ENCODE peak calls at places on chromosomes 3 and 15, in seven cellular contexts. H is H1; E is lower lobe of right lung; W is MM.1S; V is cardiac muscle cell; U is CD4-positive, alpha-beta T cell; J is ovary. F is an unnamed sample.
A peak's percentile ranks its signal among the peaks of the same experiment; 100 is the strongest.

GRCh38 chr3:9178697-9179096 is 70.7 kb downstream of the SRGAP3 start:
- DNase-seq in H (no peak), E (no peak), W (no peak), V (no peak), U (no peak), J (no peak), F (no peak)

GRCh38 chr15:51793521-51793920 is 35.9 kb upstream of the TMOD3 start:
- DNase-seq in H (no peak), E (peak; percentile 48), W (no peak), V (no peak), U (no peak), J (peak; percentile 58), F (no peak)

GRCh38 chr3:72164635-72164978 is 379.7 kb upstream of the PROK2 start:
- DNase-seq in H (no peak), E (no peak), W (no peak), V (no peak), U (no peak), J (no peak), F (no peak)

GRCh38 chr3:25478964-25479726 is 51.1 kb downstream of the RARB start:
- DNase-seq in H (no peak), E (no peak), W (no peak), V (no peak), U (no peak), J (no peak), F (no peak)

GRCh38 chr15:62208367-62208766 is 43.3 kb upstream of the C2CD4B start:
- DNase-seq in H (no peak), E (no peak), W (no peak), V (no peak), U (no peak), J (no peak), F (no peak)

GRCh38 chr15:77642019-77642418 is 9.3 kb upstream of the LINGO1 start:
- DNase-seq in H (no peak), E (no peak), W (no peak), V (no peak), U (no peak), J (no peak), F (no peak)

GRCh38 chr3:127221062-127222035 is 28.4 kb downstream of the PRR23E start:
- DNase-seq in H (no peak), E (no peak), W (no peak), V (peak; percentile 20), U (no peak), J (no peak), F (no peak)

GRCh38 chr3:101720851-101721649 is 3.4 kb upstream of the CEP97 start:
- DNase-seq in H (no peak), E (no peak), W (peak; percentile 25), V (no peak), U (no peak), J (no peak), F (peak; percentile 14)

GRCh38 chr3:27568393-27568792 is 84.2 kb upstream of the SLC4A7 start:
- DNase-seq in H (no peak), E (peak; percentile 58), W (no peak), V (no peak), U (no peak), J (peak; percentile 46), F (peak; percentile 45)

GRCh38 chr15:67843571-67844387 is 3.9 kb upstream of the RNU6-1 start:
- DNase-seq in H (no peak), E (no peak), W (no peak), V (peak; percentile 50), U (no peak), J (peak; percentile 85), F (no peak)

GRCh38 chr15:58260186-58260910 is 122.2 kb downstream of the AQP9 start:
- DNase-seq in H (no peak), E (no peak), W (no peak), V (no peak), U (no peak), J (no peak), F (no peak)

GRCh38 chr15:57306944-57307411 is 69.3 kb upstream of the CGNL1 start:
- DNase-seq in H (no peak), E (no peak), W (no peak), V (no peak), U (no peak), J (peak; percentile 59), F (no peak)

GRCh38 chr3:165805834-165806561 is 31.2 kb downstream of the BCHE start:
- DNase-seq in H (no peak), E (no peak), W (peak; percentile 78), V (no peak), U (no peak), J (no peak), F (no peak)

GRCh38 chr15:96053039-96054021 is 277.2 kb upstream of the NR2F2 start:
- DNase-seq in H (no peak), E (peak; percentile 70), W (peak; percentile 39), V (peak; percentile 93), U (no peak), J (peak; percentile 56), F (no peak)

GRCh38 chr3:138440137-138440536 is 5.7 kb downstream of the ESYT3 start:
- DNase-seq in H (no peak), E (peak; percentile 90), W (no peak), V (peak; percentile 85), U (no peak), J (no peak), F (no peak)

GRCh38 chr15:90955911-90956310 is 1.2 kb downstream of the RCCD1 start:
- DNase-seq in H (no peak), E (no peak), W (peak; percentile 62), V (no peak), U (no peak), J (peak; percentile 59), F (no peak)

GRCh38 chr3:35776346-35776745 is 137.0 kb downstream of the ARPP21 start:
- DNase-seq in H (no peak), E (no peak), W (no peak), V (no peak), U (no peak), J (no peak), F (no peak)

GRCh38 chr3:64803469-64803868 is 115.7 kb upstream of the ADAMTS9 start:
- DNase-seq in H (no peak), E (no peak), W (no peak), V (no peak), U (no peak), J (no peak), F (no peak)

GRCh38 chr3:158103131-158103955 is 2.9 kb downstream of the SHOX2 start:
- DNase-seq in H (no peak), E (peak; percentile 37), W (no peak), V (no peak), U (no peak), J (no peak), F (no peak)

GRCh38 chr15:69410290-69410874 is 3.8 kb upstream of the KIF23 start:
- DNase-seq in H (no peak), E (no peak), W (no peak), V (peak; percentile 44), U (no peak), J (no peak), F (peak; percentile 51)

GRCh38 chr3:133921592-133921991 is 25.9 kb upstream of the RAB6B start:
- DNase-seq in H (no peak), E (no peak), W (no peak), V (no peak), U (no peak), J (no peak), F (no peak)

GRCh38 chr15:55003900-55004879 is 192.6 kb downstream of the RSL24D1 start:
- DNase-seq in H (no peak), E (no peak), W (no peak), V (peak; percentile 12), U (no peak), J (no peak), F (no peak)

GRCh38 chr3:140242818-140243276 is 307.9 kb downstream of the CLSTN2 start:
- DNase-seq in H (no peak), E (no peak), W (no peak), V (peak; percentile 62), U (no peak), J (no peak), F (peak; percentile 18)

GRCh38 chr15:63351170-63351569 is 30.5 kb downstream of the CA12 start:
- DNase-seq in H (no peak), E (no peak), W (no peak), V (no peak), U (no peak), J (no peak), F (no peak)
- H3K27ac ChIP-seq in H (no peak overlapping the region), E (no peak overlapping the region), W (no peak overlapping the region), V (no peak overlapping the region), U (no peak overlapping the region), J (no peak overlapping the region), F (no peak overlapping the region)

DNA sequence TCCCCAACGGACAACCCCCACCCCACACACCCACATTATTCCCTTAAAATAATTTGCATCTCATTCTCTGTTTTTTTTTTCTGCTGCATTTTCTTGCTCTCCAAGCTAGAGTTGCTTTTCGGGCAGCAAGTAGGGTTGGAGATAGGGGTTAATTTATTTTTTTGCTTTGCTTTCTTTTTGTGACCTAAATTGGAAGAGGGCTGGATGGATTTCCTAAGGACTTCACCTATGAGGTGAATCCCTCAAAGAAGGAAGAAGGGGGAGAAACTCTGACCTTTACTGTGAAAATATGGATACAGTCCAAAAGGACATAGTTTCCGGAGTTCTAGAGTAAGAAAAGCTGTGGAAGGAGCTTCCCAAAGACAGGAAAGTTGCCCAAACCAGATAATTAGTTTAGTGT is 6.7 kb downstream of the SOX2 start:
- DNase-seq in H (no peak), E (no peak), W (no peak), V (no peak), U (no peak), J (no peak), F (no peak)
- H3K27ac ChIP-seq in H (no peak overlapping the region), E (no peak overlapping the region), W (no peak overlapping the region), V (no peak overlapping the region), U (no peak overlapping the region), J (no peak overlapping the region), F (peak overlapping the region; percentile 38)

DNA sequence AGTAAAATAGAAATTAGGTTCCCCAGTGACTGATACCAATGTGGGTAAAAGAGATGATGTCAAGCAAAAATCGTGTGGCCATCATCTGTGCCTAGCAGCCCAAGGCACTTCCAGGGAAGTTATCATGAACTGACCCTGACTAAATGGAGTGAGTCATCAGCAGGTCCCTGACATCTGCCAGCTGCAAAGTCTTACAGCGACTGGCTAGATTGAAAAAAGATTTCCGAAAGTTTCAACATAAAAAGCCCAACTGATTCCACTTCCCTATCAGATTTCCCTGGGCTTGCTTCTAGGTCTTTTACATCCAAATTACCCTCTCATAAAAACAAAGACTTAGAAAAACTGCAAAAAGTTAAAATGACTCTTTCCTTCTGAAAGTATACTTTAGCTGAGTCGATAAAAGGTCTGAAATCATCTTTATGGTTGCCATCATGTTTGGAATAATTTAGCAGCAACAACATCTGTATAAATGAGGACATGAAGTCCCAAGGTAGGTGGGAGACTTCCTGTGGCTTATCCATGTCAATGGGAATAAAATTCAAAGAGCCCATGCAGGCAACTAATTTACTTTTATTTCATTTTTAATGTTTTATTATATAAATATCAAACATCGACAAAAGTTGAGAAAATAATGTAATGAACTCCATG is 342.8 kb downstream of the ERC2 start:
- DNase-seq in H (no peak), E (no peak), W (no peak), V (peak; percentile 22), U (no peak), J (no peak), F (no peak)
- H3K27ac ChIP-seq in H (no peak overlapping the region), E (no peak overlapping the region), W (no peak overlapping the region), V (no peak overlapping the region), U (no peak overlapping the region), J (no peak overlapping the region), F (no peak overlapping the region)

DNA sequence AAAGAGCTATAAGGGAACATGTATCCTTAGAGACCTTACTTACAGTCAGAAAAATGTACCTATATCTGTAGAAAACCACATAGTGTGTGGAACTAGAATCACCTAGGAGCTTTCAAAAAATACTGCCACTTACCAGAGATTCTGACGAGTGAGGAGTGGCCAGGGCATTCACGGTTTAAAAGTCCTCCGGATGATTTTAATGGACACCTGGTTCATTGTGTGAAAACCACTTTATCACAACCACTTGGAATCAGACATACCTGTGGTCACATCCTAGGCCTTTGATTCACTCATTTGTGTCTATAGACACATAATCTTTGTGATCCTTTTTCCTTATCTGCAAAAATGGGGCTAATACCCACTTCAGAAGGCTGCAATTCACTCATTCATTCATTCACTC is 159.8 kb downstream of the MBNL1 start:
- DNase-seq in H (no peak), E (no peak), W (no peak), V (no peak), U (no peak), J (no peak), F (no peak)
- H3K27ac ChIP-seq in H (no peak overlapping the region), E (no peak overlapping the region), W (no peak overlapping the region), V (no peak overlapping the region), U (no peak overlapping the region), J (no peak overlapping the region), F (no peak overlapping the region)